ENCODE peak calls at places on chromosomes 13 and 19, in seven cellular contexts. One of them, this sample, is unnamed.

GRCh38 chr19:53659292-53659691 is 27.5 kb downstream of the DPRX start:
- DNase-seq in heart right ventricle: peak; percentile 41
- DNase-seq in neural progenitor cell: peak; percentile 80
- DNase-seq in suprapubic skin: no peak
- DNase-seq in effector memory CD4-positive, alpha-beta T cell: no peak
- DNase-seq in left ventricle myocardium inferior: no peak
- DNase-seq in ascending aorta: no peak
- DNase-seq in this sample: no peak

GRCh38 chr13:64239372-64239771 is 2823.7 kb upstream of the PCDH20 start:
- DNase-seq in suprapubic skin: no peak
- DNase-seq in neural progenitor cell: no peak
- DNase-seq in heart right ventricle: no peak
- DNase-seq in effector memory CD4-positive, alpha-beta T cell: no peak
- DNase-seq in ascending aorta: no peak
- DNase-seq in left ventricle myocardium inferior: no peak
- DNase-seq in this sample: no peak

GRCh38 chr13:96781141-96781540 is 213.1 kb downstream of the OXGR1 start:
- DNase-seq in left ventricle myocardium inferior: peak; percentile 17
- DNase-seq in suprapubic skin: no peak
- DNase-seq in ascending aorta: peak; percentile 23
- DNase-seq in neural progenitor cell: no peak
- DNase-seq in heart right ventricle: no peak
- DNase-seq in effector memory CD4-positive, alpha-beta T cell: no peak
- DNase-seq in this sample: no peak

GRCh38 chr13:98108330-98108729 is 34.6 kb upstream of the FARP1 start:
- DNase-seq in effector memory CD4-positive, alpha-beta T cell: no peak
- DNase-seq in neural progenitor cell: no peak
- DNase-seq in ascending aorta: no peak
- DNase-seq in heart right ventricle: no peak
- DNase-seq in suprapubic skin: no peak
- DNase-seq in left ventricle myocardium inferior: no peak
- DNase-seq in this sample: no peak

GRCh38 chr19:1757468-1758230 is 4.3 kb downstream of the ONECUT3 start:
- DNase-seq in heart right ventricle: no peak
- DNase-seq in ascending aorta: no peak
- DNase-seq in neural progenitor cell: peak; percentile 63
- DNase-seq in left ventricle myocardium inferior: no peak
- DNase-seq in effector memory CD4-positive, alpha-beta T cell: no peak
- DNase-seq in suprapubic skin: no peak
- DNase-seq in this sample: no peak

GRCh38 chr19:47714339-47714738 is 1.1 kb downstream of the EHD2 start:
- DNase-seq in left ventricle myocardium inferior: no peak
- DNase-seq in effector memory CD4-positive, alpha-beta T cell: no peak
- DNase-seq in ascending aorta: no peak
- DNase-seq in heart right ventricle: no peak
- DNase-seq in suprapubic skin: no peak
- DNase-seq in neural progenitor cell: no peak
- DNase-seq in this sample: no peak

GRCh38 chr13:101985321-101985720 is 416.5 kb downstream of the FGF14 start:
- DNase-seq in heart right ventricle: no peak
- DNase-seq in left ventricle myocardium inferior: no peak
- DNase-seq in effector memory CD4-positive, alpha-beta T cell: no peak
- DNase-seq in ascending aorta: no peak
- DNase-seq in suprapubic skin: no peak
- DNase-seq in neural progenitor cell: no peak
- DNase-seq in this sample: no peak

GRCh38 chr19:45402469-45403070 is 2.3 kb downstream of the PPP1R13L start:
- DNase-seq in neural progenitor cell: peak; percentile 81
- DNase-seq in effector memory CD4-positive, alpha-beta T cell: no peak
- DNase-seq in suprapubic skin: no peak
- DNase-seq in heart right ventricle: no peak
- DNase-seq in left ventricle myocardium inferior: peak; percentile 62
- DNase-seq in ascending aorta: no peak
- DNase-seq in this sample: peak; percentile 72

GRCh38 chr13:30796132-30796832 is 60.9 kb downstream of the ALOX5AP start:
- DNase-seq in effector memory CD4-positive, alpha-beta T cell: no peak
- DNase-seq in ascending aorta: no peak
- DNase-seq in left ventricle myocardium inferior: no peak
- DNase-seq in suprapubic skin: no peak
- DNase-seq in heart right ventricle: no peak
- DNase-seq in neural progenitor cell: no peak
- DNase-seq in this sample: no peak

GRCh38 chr19:40608957-40609356 is 7.8 kb downstream of the LTBP4 start:
- DNase-seq in effector memory CD4-positive, alpha-beta T cell: no peak
- DNase-seq in heart right ventricle: no peak
- DNase-seq in ascending aorta: no peak
- DNase-seq in suprapubic skin: no peak
- DNase-seq in neural progenitor cell: no peak
- DNase-seq in left ventricle myocardium inferior: no peak
- DNase-seq in this sample: no peak

GRCh38 chr19:1360818-1361461 is 22.8 kb upstream of the NDUFS7 start:
- DNase-seq in effector memory CD4-positive, alpha-beta T cell: no peak
- DNase-seq in suprapubic skin: no peak
- DNase-seq in left ventricle myocardium inferior: peak; percentile 78
- DNase-seq in heart right ventricle: peak; percentile 62
- DNase-seq in ascending aorta: no peak
- DNase-seq in neural progenitor cell: peak; percentile 75
- DNase-seq in this sample: no peak

GRCh38 chr19:48511800-48512503 is at the start of gene LMTK3:
- DNase-seq in neural progenitor cell: peak; percentile 87
- DNase-seq in effector memory CD4-positive, alpha-beta T cell: peak; percentile 78
- DNase-seq in ascending aorta: no peak
- DNase-seq in left ventricle myocardium inferior: no peak
- DNase-seq in heart right ventricle: no peak
- DNase-seq in suprapubic skin: no peak
- DNase-seq in this sample: no peak

GRCh38 chr13:87680298-87680697 is 9.1 kb downstream of the SLITRK5 start:
- DNase-seq in effector memory CD4-positive, alpha-beta T cell: no peak
- DNase-seq in neural progenitor cell: no peak
- DNase-seq in heart right ventricle: no peak
- DNase-seq in ascending aorta: no peak
- DNase-seq in suprapubic skin: no peak
- DNase-seq in left ventricle myocardium inferior: no peak
- DNase-seq in this sample: no peak

GRCh38 chr19:21934131-21934530 is 76.6 kb downstream of the ZNF208 start:
- DNase-seq in left ventricle myocardium inferior: no peak
- DNase-seq in ascending aorta: no peak
- DNase-seq in effector memory CD4-positive, alpha-beta T cell: no peak
- DNase-seq in neural progenitor cell: no peak
- DNase-seq in suprapubic skin: no peak
- DNase-seq in heart right ventricle: no peak
- DNase-seq in this sample: no peak

GRCh38 chr13:112771877-112772538 is 82.2 kb downstream of the ATP11A start:
- DNase-seq in ascending aorta: no peak
- DNase-seq in effector memory CD4-positive, alpha-beta T cell: no peak
- DNase-seq in heart right ventricle: no peak
- DNase-seq in left ventricle myocardium inferior: no peak
- DNase-seq in neural progenitor cell: no peak
- DNase-seq in suprapubic skin: no peak
- DNase-seq in this sample: no peak

GRCh38 chr19:37970699-37971098 is 63.7 kb downstream of the SIPA1L3 start:
- DNase-seq in heart right ventricle: no peak
- DNase-seq in ascending aorta: no peak
- DNase-seq in suprapubic skin: no peak
- DNase-seq in effector memory CD4-positive, alpha-beta T cell: no peak
- DNase-seq in neural progenitor cell: no peak
- DNase-seq in left ventricle myocardium inferior: no peak
- DNase-seq in this sample: no peak

GRCh38 chr19:33040994-33041827 is 23.5 kb downstream of the RHPN2 start:
- DNase-seq in heart right ventricle: no peak
- DNase-seq in suprapubic skin: no peak
- DNase-seq in effector memory CD4-positive, alpha-beta T cell: no peak
- DNase-seq in neural progenitor cell: no peak
- DNase-seq in left ventricle myocardium inferior: no peak
- DNase-seq in ascending aorta: no peak
- DNase-seq in this sample: peak; percentile 83

GRCh38 chr13:42181381-42181953 is 90.5 kb upstream of the AKAP11 start:
- DNase-seq in left ventricle myocardium inferior: no peak
- DNase-seq in heart right ventricle: no peak
- DNase-seq in neural progenitor cell: no peak
- DNase-seq in effector memory CD4-positive, alpha-beta T cell: no peak
- DNase-seq in suprapubic skin: no peak
- DNase-seq in ascending aorta: no peak
- DNase-seq in this sample: no peak

GRCh38 chr19:16143399-16144215 is at the start of gene HSH2D:
- DNase-seq in effector memory CD4-positive, alpha-beta T cell: peak; percentile 62
- DNase-seq in neural progenitor cell: no peak
- DNase-seq in left ventricle myocardium inferior: peak; percentile 36
- DNase-seq in heart right ventricle: no peak
- DNase-seq in ascending aorta: peak; percentile 30
- DNase-seq in suprapubic skin: no peak
- DNase-seq in this sample: peak; percentile 92

GRCh38 chr19:47587295-47587694 is 14.3 kb upstream of the ZNF541 start:
- DNase-seq in effector memory CD4-positive, alpha-beta T cell: no peak
- DNase-seq in heart right ventricle: no peak
- DNase-seq in ascending aorta: no peak
- DNase-seq in left ventricle myocardium inferior: no peak
- DNase-seq in neural progenitor cell: no peak
- DNase-seq in suprapubic skin: no peak
- DNase-seq in this sample: no peak

GRCh38 chr13:101398191-101398590 is 18.1 kb downstream of the NALCN start:
- DNase-seq in left ventricle myocardium inferior: no peak
- DNase-seq in neural progenitor cell: no peak
- DNase-seq in effector memory CD4-positive, alpha-beta T cell: no peak
- DNase-seq in ascending aorta: no peak
- DNase-seq in heart right ventricle: no peak
- DNase-seq in suprapubic skin: no peak
- DNase-seq in this sample: no peak

GRCh38 chr19:2494447-2495129 is 18.7 kb downstream of the GADD45B start:
- DNase-seq in left ventricle myocardium inferior: peak; percentile 83
- DNase-seq in ascending aorta: peak; percentile 69
- DNase-seq in suprapubic skin: peak; percentile 92
- DNase-seq in effector memory CD4-positive, alpha-beta T cell: peak; percentile 62
- DNase-seq in neural progenitor cell: peak; percentile 75
- DNase-seq in heart right ventricle: peak; percentile 86
- DNase-seq in this sample: peak; percentile 76

GRCh38 chr19:49875801-49876421 is 1.2 kb downstream of the AKT1S1 start:
- DNase-seq in left ventricle myocardium inferior: peak; percentile 64
- DNase-seq in suprapubic skin: no peak
- DNase-seq in heart right ventricle: peak; percentile 72
- DNase-seq in neural progenitor cell: peak; percentile 83
- DNase-seq in ascending aorta: no peak
- DNase-seq in effector memory CD4-positive, alpha-beta T cell: no peak
- DNase-seq in this sample: peak; percentile 81

GRCh38 chr13:99178636-99179035 is 22.0 kb upstream of the UBAC2 start:
- DNase-seq in heart right ventricle: no peak
- DNase-seq in left ventricle myocardium inferior: peak; percentile 30
- DNase-seq in suprapubic skin: no peak
- DNase-seq in ascending aorta: no peak
- DNase-seq in neural progenitor cell: no peak
- DNase-seq in effector memory CD4-positive, alpha-beta T cell: no peak
- DNase-seq in this sample: peak; percentile 17

GRCh38 chr13:40588101-40588500 is 78.3 kb downstream of the FOXO1 start:
- DNase-seq in suprapubic skin: no peak
- DNase-seq in heart right ventricle: no peak
- DNase-seq in ascending aorta: no peak
- DNase-seq in effector memory CD4-positive, alpha-beta T cell: no peak
- DNase-seq in neural progenitor cell: no peak
- DNase-seq in left ventricle myocardium inferior: no peak
- DNase-seq in this sample: no peak
- H3K4me1 ChIP-seq in suprapubic skin: peaks cover 59% of the 10 kb centered on the region
- H3K4me1 ChIP-seq in heart right ventricle: peaks cover 96% of the 10 kb centered on the region
- H3K4me1 ChIP-seq in ascending aorta: peaks cover 34% of the 10 kb centered on the region
- H3K4me1 ChIP-seq in effector memory CD4-positive, alpha-beta T cell: peaks cover 30% of the 10 kb centered on the region
- H3K4me1 ChIP-seq in neural progenitor cell: peaks cover 18% of the 10 kb centered on the region
- H3K4me1 ChIP-seq in left ventricle myocardium inferior: peaks cover 87% of the 10 kb centered on the region
- H3K4me1 ChIP-seq in this sample: peaks cover 4% of the 10 kb centered on the region

GRCh38 chr19:18473706-18474087 is 35.8 kb upstream of the ISYNA1 start:
- DNase-seq in suprapubic skin: no peak
- DNase-seq in heart right ventricle: no peak
- DNase-seq in left ventricle myocardium inferior: no peak
- DNase-seq in effector memory CD4-positive, alpha-beta T cell: no peak
- DNase-seq in ascending aorta: no peak
- DNase-seq in neural progenitor cell: no peak
- DNase-seq in this sample: no peak
- H3K4me1 ChIP-seq in suprapubic skin: peaks cover 46% of the 10 kb centered on the region
- H3K4me1 ChIP-seq in heart right ventricle: peaks cover 71% of the 10 kb centered on the region
- H3K4me1 ChIP-seq in left ventricle myocardium inferior: peaks cover 81% of the 10 kb centered on the region
- H3K4me1 ChIP-seq in effector memory CD4-positive, alpha-beta T cell: peaks cover 43% of the 10 kb centered on the region
- H3K4me1 ChIP-seq in ascending aorta: peaks cover 32% of the 10 kb centered on the region
- H3K4me1 ChIP-seq in neural progenitor cell: no peaks in the 10 kb centered on the region
- H3K4me1 ChIP-seq in this sample: peaks cover 28% of the 10 kb centered on the region

DNA sequence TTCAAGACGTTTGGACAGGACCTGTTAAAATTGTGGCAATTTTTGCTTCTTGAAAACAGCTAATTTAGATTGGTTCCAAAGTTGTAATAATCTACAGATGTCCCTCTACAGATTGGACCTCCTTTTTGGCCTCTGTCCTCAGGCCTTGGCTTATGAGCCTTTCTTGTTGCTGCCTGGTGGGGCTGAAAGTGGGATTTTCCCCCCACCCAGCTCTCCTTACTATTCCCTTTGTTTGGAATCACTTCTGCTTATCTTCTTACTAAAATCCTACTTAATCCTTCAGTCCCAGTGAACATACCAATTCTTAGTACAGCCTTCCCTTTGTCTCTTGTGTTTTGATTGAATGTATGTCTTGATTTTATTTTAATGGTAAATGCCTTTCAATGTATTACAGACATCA is 63.5 kb upstream of the TEX29 start:
- DNase-seq in neural progenitor cell: no peak
- DNase-seq in ascending aorta: no peak
- DNase-seq in heart right ventricle: no peak
- DNase-seq in left ventricle myocardium inferior: no peak
- DNase-seq in suprapubic skin: no peak
- DNase-seq in effector memory CD4-positive, alpha-beta T cell: no peak
- DNase-seq in this sample: no peak
- H3K4me1 ChIP-seq in neural progenitor cell: peaks cover 14% of the 10 kb centered on the region
- H3K4me1 ChIP-seq in ascending aorta: peaks cover 16% of the 10 kb centered on the region
- H3K4me1 ChIP-seq in heart right ventricle: peaks cover 17% of the 10 kb centered on the region
- H3K4me1 ChIP-seq in left ventricle myocardium inferior: peaks cover 33% of the 10 kb centered on the region
- H3K4me1 ChIP-seq in suprapubic skin: peaks cover 9% of the 10 kb centered on the region
- H3K4me1 ChIP-seq in effector memory CD4-positive, alpha-beta T cell: no peaks in the 10 kb centered on the region
- H3K4me1 ChIP-seq in this sample: no peaks in the 10 kb centered on the region

GRCh38 chr13:113848020-113848419 is 15.9 kb downstream of the GAS6 start:
- DNase-seq in ascending aorta: no peak
- DNase-seq in suprapubic skin: no peak
- DNase-seq in neural progenitor cell: no peak
- DNase-seq in effector memory CD4-positive, alpha-beta T cell: no peak
- DNase-seq in left ventricle myocardium inferior: no peak
- DNase-seq in heart right ventricle: peak; percentile 4
- DNase-seq in this sample: peak; percentile 18
- H3K4me1 ChIP-seq in ascending aorta: peaks cover 19% of the 10 kb centered on the region
- H3K4me1 ChIP-seq in suprapubic skin: peaks cover 53% of the 10 kb centered on the region
- H3K4me1 ChIP-seq in neural progenitor cell: no peaks in the 10 kb centered on the region
- H3K4me1 ChIP-seq in effector memory CD4-positive, alpha-beta T cell: peaks cover 22% of the 10 kb centered on the region
- H3K4me1 ChIP-seq in left ventricle myocardium inferior: peaks cover 97% of the 10 kb centered on the region
- H3K4me1 ChIP-seq in heart right ventricle: peaks cover 85% of the 10 kb centered on the region
- H3K4me1 ChIP-seq in this sample: peaks cover 15% of the 10 kb centered on the region